ENCODE peak calls at places on chromosomes 11 and 22, in nine cellular contexts. One of them, this sample, is unnamed. For H3K36me3 and H3K4me1, the result is how much of the 10 kb centered on the place peaks cover.

GRCh38 chr11:19576054-19576453 is 136.6 kb upstream of the NAV2 start:
- DNase-seq in HCT116: no peak
- DNase-seq in colonic mucosa: no peak
- DNase-seq in H1: no peak
- DNase-seq in ascending aorta: no peak
- DNase-seq in adrenal gland: no peak
- DNase-seq in transverse colon: no peak
- DNase-seq in right lobe of liver: no peak
- DNase-seq in fibroblast of lung: peak
- DNase-seq in this sample: peak

GRCh38 chr11:119166368-119167076 is 2.0 kb upstream of the NLRX1 start:
- DNase-seq in HCT116: no peak
- DNase-seq in colonic mucosa: no peak
- DNase-seq in H1: no peak
- DNase-seq in ascending aorta: no peak
- DNase-seq in adrenal gland: no peak
- DNase-seq in transverse colon: no peak
- DNase-seq in right lobe of liver: no peak
- DNase-seq in fibroblast of lung: peak
- DNase-seq in this sample: peak

GRCh38 chr22:40521046-40521445 is 115.5 kb downstream of the MRTFA start:
- DNase-seq in HCT116: no peak
- DNase-seq in colonic mucosa: no peak
- DNase-seq in H1: no peak
- DNase-seq in ascending aorta: no peak
- DNase-seq in adrenal gland: no peak
- DNase-seq in transverse colon: no peak
- DNase-seq in right lobe of liver: no peak
- DNase-seq in fibroblast of lung: no peak
- DNase-seq in this sample: no peak

GRCh38 chr22:50731811-50732624 is 6.0 kb upstream of the ACR start:
- DNase-seq in HCT116: peak
- DNase-seq in colonic mucosa: peak
- DNase-seq in H1: no peak
- DNase-seq in ascending aorta: no peak
- DNase-seq in adrenal gland: peak
- DNase-seq in transverse colon: peak
- DNase-seq in right lobe of liver: peak
- DNase-seq in fibroblast of lung: peak
- DNase-seq in this sample: peak

GRCh38 chr22:27983361-27983791 is 64.3 kb upstream of the PITPNB start:
- DNase-seq in HCT116: no peak
- DNase-seq in colonic mucosa: no peak
- DNase-seq in H1: no peak
- DNase-seq in ascending aorta: no peak
- DNase-seq in adrenal gland: no peak
- DNase-seq in transverse colon: no peak
- DNase-seq in right lobe of liver: peak
- DNase-seq in fibroblast of lung: no peak
- DNase-seq in this sample: no peak

GRCh38 chr11:101441747-101442146 is 142.1 kb downstream of the TRPC6 start:
- DNase-seq in HCT116: no peak
- DNase-seq in colonic mucosa: no peak
- DNase-seq in H1: no peak
- DNase-seq in ascending aorta: peak
- DNase-seq in adrenal gland: peak
- DNase-seq in transverse colon: no peak
- DNase-seq in right lobe of liver: peak
- DNase-seq in fibroblast of lung: no peak
- DNase-seq in this sample: peak

GRCh38 chr11:96459751-96460150 is 69.9 kb downstream of the JRKL start:
- DNase-seq in HCT116: no peak
- DNase-seq in colonic mucosa: no peak
- DNase-seq in H1: no peak
- DNase-seq in ascending aorta: no peak
- DNase-seq in adrenal gland: no peak
- DNase-seq in transverse colon: no peak
- DNase-seq in right lobe of liver: no peak
- DNase-seq in fibroblast of lung: no peak
- DNase-seq in this sample: no peak

GRCh38 chr22:46777609-46777970 is 15.1 kb downstream of the TBC1D22A start:
- DNase-seq in HCT116: no peak
- DNase-seq in colonic mucosa: no peak
- DNase-seq in H1: no peak
- DNase-seq in ascending aorta: no peak
- DNase-seq in adrenal gland: no peak
- DNase-seq in transverse colon: no peak
- DNase-seq in right lobe of liver: no peak
- DNase-seq in fibroblast of lung: no peak
- DNase-seq in this sample: peak

GRCh38 chr22:25702571-25703167 is 39.3 kb upstream of the MYO18B start:
- DNase-seq in HCT116: no peak
- DNase-seq in colonic mucosa: no peak
- DNase-seq in H1: no peak
- DNase-seq in ascending aorta: no peak
- DNase-seq in adrenal gland: no peak
- DNase-seq in transverse colon: no peak
- DNase-seq in right lobe of liver: no peak
- DNase-seq in fibroblast of lung: no peak
- DNase-seq in this sample: no peak

GRCh38 chr11:47171856-47172255 is 4.8 kb downstream of the ARFGAP2 start:
- DNase-seq in HCT116: no peak
- DNase-seq in colonic mucosa: no peak
- DNase-seq in H1: no peak
- DNase-seq in ascending aorta: no peak
- DNase-seq in adrenal gland: no peak
- DNase-seq in transverse colon: no peak
- DNase-seq in right lobe of liver: no peak
- DNase-seq in fibroblast of lung: no peak
- DNase-seq in this sample: no peak

GRCh38 chr11:47171057-47171838 is 5.4 kb downstream of the ARFGAP2 start:
- DNase-seq in HCT116: no peak
- DNase-seq in colonic mucosa: no peak
- DNase-seq in H1: no peak
- DNase-seq in ascending aorta: no peak
- DNase-seq in adrenal gland: no peak
- DNase-seq in transverse colon: no peak
- DNase-seq in right lobe of liver: no peak
- DNase-seq in fibroblast of lung: no peak
- DNase-seq in this sample: no peak

GRCh38 chr11:47176328-47177228 is at the start of gene ARFGAP2:
- DNase-seq in HCT116: peak
- DNase-seq in colonic mucosa: peak
- DNase-seq in H1: no peak
- DNase-seq in ascending aorta: peak
- DNase-seq in adrenal gland: peak
- DNase-seq in transverse colon: peak
- DNase-seq in right lobe of liver: peak
- DNase-seq in fibroblast of lung: peak
- DNase-seq in this sample: peak

GRCh38 chr11:47175746-47176327 is 842 bp downstream of the ARFGAP2 start:
- DNase-seq in HCT116: no peak
- DNase-seq in colonic mucosa: no peak
- DNase-seq in H1: no peak
- DNase-seq in ascending aorta: no peak
- DNase-seq in adrenal gland: no peak
- DNase-seq in transverse colon: no peak
- DNase-seq in right lobe of liver: no peak
- DNase-seq in fibroblast of lung: no peak
- DNase-seq in this sample: no peak

DNA sequence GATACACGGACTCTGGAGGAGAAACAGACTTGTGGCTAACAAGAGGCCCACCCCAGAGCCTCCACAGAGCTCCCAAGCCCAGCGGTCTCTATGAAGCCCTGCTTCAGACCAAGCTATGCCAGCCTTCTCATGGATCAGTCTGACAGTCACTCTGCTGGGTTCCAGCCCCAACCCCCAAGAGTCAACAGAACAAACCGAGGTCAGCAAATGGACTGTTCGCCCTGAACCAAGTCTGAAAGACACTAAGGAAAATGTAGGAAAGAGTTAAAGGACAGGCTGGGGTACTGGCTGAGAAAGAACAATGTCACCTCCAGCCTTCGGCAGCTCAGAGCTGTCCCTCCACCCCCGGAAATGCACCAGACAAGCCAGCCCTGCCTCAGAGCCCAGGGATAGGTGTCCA is 3.9 kb downstream of the ARFGAP2 start:
- DNase-seq in HCT116: no peak
- DNase-seq in colonic mucosa: no peak
- DNase-seq in H1: no peak
- DNase-seq in ascending aorta: no peak
- DNase-seq in adrenal gland: no peak
- DNase-seq in transverse colon: no peak
- DNase-seq in right lobe of liver: no peak
- DNase-seq in fibroblast of lung: no peak
- DNase-seq in this sample: no peak
- H3K36me3 ChIP-seq in HCT116: under half
- H3K36me3 ChIP-seq in colonic mucosa: under half
- H3K36me3 ChIP-seq in H1: under half
- H3K36me3 ChIP-seq in ascending aorta: half or more
- H3K36me3 ChIP-seq in adrenal gland: half or more
- H3K36me3 ChIP-seq in transverse colon: under half
- H3K36me3 ChIP-seq in right lobe of liver: under half
- H3K36me3 ChIP-seq in fibroblast of lung: under half
- H3K36me3 ChIP-seq in this sample: under half

GRCh38 chr11:64351136-64351631 is 7.8 kb upstream of the RPS6KA4 start:
- DNase-seq in HCT116: no peak
- DNase-seq in colonic mucosa: no peak
- DNase-seq in H1: no peak
- DNase-seq in ascending aorta: no peak
- DNase-seq in adrenal gland: no peak
- DNase-seq in transverse colon: no peak
- DNase-seq in right lobe of liver: no peak
- DNase-seq in fibroblast of lung: no peak
- DNase-seq in this sample: no peak
- H3K4me1 ChIP-seq in HCT116: under half
- H3K4me1 ChIP-seq in colonic mucosa: under half
- H3K4me1 ChIP-seq in H1: under half
- H3K4me1 ChIP-seq in ascending aorta: under half
- H3K4me1 ChIP-seq in adrenal gland: under half
- H3K4me1 ChIP-seq in transverse colon: under half
- H3K4me1 ChIP-seq in right lobe of liver: under half
- H3K4me1 ChIP-seq in fibroblast of lung: under half
- H3K4me1 ChIP-seq in this sample: under half

GRCh38 chr11:47306484-47306844 is 36.5 kb downstream of the MADD start:
- DNase-seq in HCT116: no peak
- DNase-seq in colonic mucosa: no peak
- DNase-seq in H1: no peak
- DNase-seq in ascending aorta: no peak
- DNase-seq in adrenal gland: no peak
- DNase-seq in transverse colon: no peak
- DNase-seq in right lobe of liver: no peak
- DNase-seq in fibroblast of lung: no peak
- DNase-seq in this sample: no peak
- H3K27ac ChIP-seq in HCT116: no peak
- H3K27ac ChIP-seq in colonic mucosa: no peak
- H3K27ac ChIP-seq in H1: no peak
- H3K27ac ChIP-seq in ascending aorta: peak
- H3K27ac ChIP-seq in adrenal gland: no peak
- H3K27ac ChIP-seq in transverse colon: no peak
- H3K27ac ChIP-seq in right lobe of liver: no peak
- H3K27ac ChIP-seq in fibroblast of lung: no peak
- H3K27ac ChIP-seq in this sample: peak

DNA sequence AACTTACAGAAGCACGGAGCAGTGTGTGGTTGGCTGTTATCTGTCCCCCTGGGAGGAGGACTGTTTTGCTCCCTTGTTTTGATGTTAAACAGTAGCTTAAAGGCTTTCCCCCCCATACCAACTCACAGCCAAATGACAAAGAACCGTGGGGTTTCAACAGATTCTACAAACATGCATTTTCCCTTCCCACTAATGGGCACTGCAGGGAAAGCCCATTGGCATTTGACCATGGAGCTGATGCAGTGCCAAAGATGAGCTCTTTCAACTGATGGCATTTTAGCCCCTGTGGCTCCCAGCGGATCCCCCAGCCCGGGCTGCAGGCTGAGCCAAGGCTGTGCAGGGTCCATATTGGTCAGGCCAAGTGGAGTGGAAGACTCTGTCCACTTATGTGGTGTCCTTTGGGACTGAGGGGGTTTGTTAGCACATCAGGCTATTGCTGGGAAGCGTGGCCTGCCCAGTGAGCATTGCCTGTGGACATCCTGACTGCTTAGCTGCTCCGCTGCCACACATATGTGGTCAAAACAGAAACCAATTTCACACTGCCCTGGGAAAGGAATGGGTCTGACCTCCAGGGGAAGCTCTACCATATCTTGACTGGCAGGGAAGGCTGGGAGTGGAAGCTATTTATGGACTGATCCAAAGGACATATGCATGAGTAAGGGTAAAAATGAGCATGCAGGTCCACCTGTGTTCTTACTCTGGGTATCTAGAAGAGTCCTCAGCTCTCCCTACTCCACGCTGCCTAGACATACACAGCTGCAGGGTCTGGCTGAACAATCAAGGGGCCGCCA is 116.4 kb upstream of the PARVA start:
- DNase-seq in HCT116: no peak
- DNase-seq in colonic mucosa: no peak
- DNase-seq in H1: no peak
- DNase-seq in ascending aorta: no peak
- DNase-seq in adrenal gland: no peak
- DNase-seq in transverse colon: no peak
- DNase-seq in right lobe of liver: no peak
- DNase-seq in fibroblast of lung: no peak
- DNase-seq in this sample: no peak
- H3K36me3 ChIP-seq in HCT116: under half
- H3K36me3 ChIP-seq in colonic mucosa: under half
- H3K36me3 ChIP-seq in H1: under half
- H3K36me3 ChIP-seq in ascending aorta: half or more
- H3K36me3 ChIP-seq in adrenal gland: under half
- H3K36me3 ChIP-seq in transverse colon: under half
- H3K36me3 ChIP-seq in right lobe of liver: under half
- H3K36me3 ChIP-seq in fibroblast of lung: under half
- H3K36me3 ChIP-seq in this sample: under half

DNA sequence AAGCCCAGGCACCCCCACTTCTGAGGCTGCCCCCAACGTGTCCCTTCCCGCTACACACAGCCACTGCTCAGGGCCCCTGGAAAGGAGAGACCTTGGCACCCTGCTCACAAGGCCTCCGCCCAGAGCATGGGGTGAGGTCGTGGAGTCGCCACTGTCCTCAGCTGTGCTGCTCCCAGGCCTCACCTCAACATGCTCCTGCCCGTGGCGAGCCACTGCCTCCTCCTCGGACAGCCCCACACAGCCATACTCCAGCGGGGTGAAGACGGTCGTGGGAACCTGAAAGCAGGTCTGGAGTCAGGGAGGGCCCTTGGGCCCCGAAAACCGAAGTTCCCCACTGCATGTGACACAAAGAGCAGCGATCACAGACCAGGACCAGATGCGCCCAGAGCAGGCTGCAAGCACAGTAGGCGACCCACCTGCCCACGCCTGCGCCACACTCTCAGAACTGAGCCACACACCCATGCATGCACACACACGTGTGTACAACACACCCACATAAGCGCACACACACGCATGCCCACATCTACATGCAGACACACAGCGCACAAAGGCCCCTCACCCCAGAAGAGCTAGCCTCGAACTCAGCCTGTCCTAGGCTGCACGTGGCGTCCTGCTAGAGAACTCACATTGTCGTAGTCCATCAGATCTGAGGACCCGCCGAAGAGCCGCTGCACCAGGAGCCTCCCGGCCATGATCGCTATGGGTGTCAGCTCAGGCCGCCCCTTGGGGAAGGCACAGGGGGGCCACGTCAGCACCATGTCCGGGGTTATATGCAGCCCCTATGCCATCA is 25.5 kb upstream of the GNB1L start:
- DNase-seq in HCT116: no peak
- DNase-seq in colonic mucosa: no peak
- DNase-seq in H1: no peak
- DNase-seq in ascending aorta: no peak
- DNase-seq in adrenal gland: no peak
- DNase-seq in transverse colon: no peak
- DNase-seq in right lobe of liver: peak
- DNase-seq in fibroblast of lung: no peak
- DNase-seq in this sample: peak
- H3K4me1 ChIP-seq in HCT116: under half
- H3K4me1 ChIP-seq in colonic mucosa: under half
- H3K4me1 ChIP-seq in H1: under half
- H3K4me1 ChIP-seq in ascending aorta: under half
- H3K4me1 ChIP-seq in adrenal gland: under half
- H3K4me1 ChIP-seq in transverse colon: under half
- H3K4me1 ChIP-seq in right lobe of liver: under half
- H3K4me1 ChIP-seq in fibroblast of lung: under half
- H3K4me1 ChIP-seq in this sample: under half

This sample was measured in thyroid gland.